ENCODE peak calls at places on chromosome 16, in ten cellular contexts. P is upper lobe of right lung, M is astrocyte, R is tibial artery, O is transverse colon, B is heart left ventricle, W is AG09309, A is dorsolateral prefrontal cortex, T is BJ, H is HCT116. F is an unnamed sample.

GRCh38 chr16:67150833-67151396 is at the start of gene B3GNT9:
- DNase-seq in T (no peak), A (peak), O (peak), M (peak), B (peak), P (peak), W (no peak), R (peak), H (no peak), F (no peak)

GRCh38 chr16:797120-797420 is 3.5 kb downstream of the GNG13 start:
- DNase-seq in P (no peak), M (no peak), H (no peak), R (no peak), B (no peak), O (no peak), W (no peak), A (no peak), T (no peak), F (no peak)

GRCh38 chr16:69105501-69106361 is at the start of gene HAS3:
- DNase-seq in B (peak), R (no peak), A (no peak), T (no peak), O (peak), P (peak), W (peak), M (peak), H (peak), F (no peak)

GRCh38 chr16:18832021-18832420 is 30.7 kb upstream of the ARL6IP1 start:
- DNase-seq in T (no peak), W (no peak), O (no peak), A (no peak), R (no peak), P (no peak), B (no peak), H (no peak), M (no peak), F (no peak)

GRCh38 chr16:89924298-89924924 is 1.3 kb downstream of the TUBB3 start:
- DNase-seq in T (no peak), O (no peak), A (no peak), M (peak), R (no peak), H (no peak), B (no peak), W (no peak), P (no peak), F (no peak)

GRCh38 chr16:57289391-57290257 is 5.2 kb upstream of the PLLP start:
- DNase-seq in M (no peak), H (no peak), A (no peak), W (no peak), T (no peak), R (no peak), B (no peak), P (no peak), O (no peak), F (no peak)

GRCh38 chr16:86931410-86931941 is 353.1 kb downstream of the FOXL1 start:
- DNase-seq in A (no peak), W (peak), M (peak), P (no peak), T (peak), R (peak), H (no peak), B (peak), O (no peak), F (peak)

GRCh38 chr16:11118479-11118878 is 137.5 kb downstream of the SOCS1 start:
- DNase-seq in P (no peak), B (no peak), M (peak), A (no peak), T (no peak), O (no peak), W (no peak), R (no peak), H (no peak), F (no peak)

GRCh38 chr16:49472598-49472997 is 99.0 kb downstream of the C16orf78 start:
- DNase-seq in A (no peak), R (peak), O (peak), B (peak), M (no peak), H (no peak), T (no peak), P (peak), W (no peak), F (no peak)

GRCh38 chr16:19601083-19601976 is 45.8 kb downstream of the VPS35L start:
- DNase-seq in B (no peak), H (peak), M (no peak), T (no peak), O (peak), P (no peak), R (no peak), A (no peak), W (no peak), F (peak)

GRCh38 chr16:4327782-4328579 is 12.1 kb downstream of the GLIS2 start:
- DNase-seq in A (peak), B (peak), T (no peak), M (no peak), H (no peak), P (peak), W (no peak), R (peak), O (peak), F (peak)

GRCh38 chr16:46974352-46974751 is 878 bp upstream of the DNAJA2 start:
- DNase-seq in O (no peak), W (no peak), H (no peak), M (no peak), B (no peak), P (no peak), R (no peak), A (no peak), T (no peak), F (no peak)

GRCh38 chr16:10741844-10742243 is 1.8 kb upstream of the NUBP1 start:
- DNase-seq in M (peak), P (no peak), A (no peak), W (no peak), H (no peak), O (peak), T (no peak), R (no peak), B (peak), F (no peak)

GRCh38 chr16:11135167-11135973 is 120.6 kb downstream of the SOCS1 start:
- DNase-seq in A (no peak), W (peak), R (peak), T (peak), O (no peak), H (no peak), P (no peak), M (no peak), B (no peak), F (peak)

GRCh38 chr16:79826732-79827514 is 226.4 kb upstream of the MAF start:
- DNase-seq in M (no peak), W (no peak), H (no peak), A (no peak), T (no peak), O (no peak), B (no peak), R (no peak), P (no peak), F (no peak)

GRCh38 chr16:51524555-51525373 is 373.7 kb upstream of the SALL1 start:
- DNase-seq in T (no peak), P (no peak), A (peak), H (no peak), B (no peak), W (peak), O (no peak), M (peak), R (no peak), F (peak)

GRCh38 chr16:2782583-2783351 is 4.6 kb downstream of the PRSS33 start:
- DNase-seq in B (no peak), T (no peak), R (no peak), P (peak), W (no peak), A (no peak), H (no peak), O (peak), M (no peak), F (no peak)

GRCh38 chr16:81608515-81609209 is 164.1 kb downstream of the CMIP start:
- DNase-seq in M (peak), T (no peak), A (no peak), B (no peak), O (no peak), P (no peak), R (peak), W (no peak), H (no peak), F (no peak)

GRCh38 chr16:11597268-11597690 is 10.6 kb upstream of the LITAF start:
- DNase-seq in O (no peak), T (peak), M (no peak), R (peak), B (no peak), P (no peak), A (no peak), H (no peak), W (no peak), F (no peak)

GRCh38 chr16:22316411-22316811 is 19.2 kb downstream of the POLR3E start:
- DNase-seq in M (no peak), O (no peak), W (no peak), A (no peak), R (no peak), T (no peak), P (peak), H (no peak), B (no peak), F (no peak)

GRCh38 chr16:66703359-66704215 is 7.0 kb upstream of the CMTM4 start:
- DNase-seq in H (no peak), P (no peak), A (no peak), W (no peak), T (no peak), B (no peak), O (no peak), R (no peak), M (no peak), F (no peak)

GRCh38 chr16:57786632-57787518 is 15.4 kb downstream of the KIFC3 start:
- DNase-seq in M (no peak), W (no peak), P (peak), T (no peak), B (peak), H (no peak), O (peak), A (peak), R (no peak), F (no peak)

GRCh38 chr16:67967183-67967955 is 1.1 kb downstream of the SLC12A4 start:
- DNase-seq in W (no peak), H (no peak), A (no peak), O (no peak), B (no peak), R (no peak), P (no peak), M (no peak), T (no peak), F (no peak)

GRCh38 chr16:1543085-1543896 is 9.8 kb downstream of the TMEM204 start:
- DNase-seq in M (peak), P (peak), O (peak), H (peak), B (peak), W (peak), A (no peak), R (peak), T (peak), F (peak)

GRCh38 chr16:81600275-81600674 is 155.7 kb downstream of the CMIP start:
- DNase-seq in H (no peak), A (no peak), R (no peak), O (no peak), M (peak), W (no peak), P (no peak), B (no peak), T (no peak), F (no peak)

GRCh38 chr16:19810817-19811731 is 73.6 kb downstream of the GPRC5B start:
- DNase-seq in O (no peak), R (no peak), M (peak), P (no peak), H (no peak), A (no peak), W (no peak), T (peak), B (no peak), F (peak)

GRCh38 chr16:50067290-50067853 is 1.6 kb downstream of the HEATR3 start:
- DNase-seq in R (no peak), A (no peak), M (peak), T (no peak), P (no peak), W (peak), B (peak), H (peak), O (no peak), F (peak)

GRCh38 chr16:7334801-7335560 is 2.3 kb downstream of the RBFOX1 start:
- DNase-seq in O (no peak), P (no peak), W (no peak), T (no peak), H (no peak), B (no peak), A (no peak), M (no peak), R (no peak), F (no peak)

GRCh38 chr16:22673463-22673862 is 140.5 kb upstream of the HS3ST2 start:
- DNase-seq in H (no peak), T (no peak), W (no peak), R (no peak), M (no peak), O (no peak), P (no peak), A (no peak), B (peak), F (no peak)

GRCh38 chr16:81665588-81665987 is 113.5 kb upstream of the PLCG2 start:
- DNase-seq in W (no peak), P (no peak), O (no peak), T (no peak), H (no peak), B (no peak), R (no peak), A (no peak), M (no peak), F (no peak)

GRCh38 chr16:27547134-27547533 is 2.6 kb downstream of the GTF3C1 start:
- DNase-seq in A (no peak), T (peak), H (no peak), B (no peak), M (peak), R (no peak), P (no peak), O (no peak), W (peak), F (peak)

GRCh38 chr16:10368984-10369551 is 16.8 kb upstream of the ATF7IP2 start:
- DNase-seq in O (no peak), H (no peak), T (no peak), R (no peak), B (no peak), M (peak), P (no peak), W (no peak), A (no peak), F (no peak)

GRCh38 chr16:19384656-19385055 is 33.0 kb upstream of the TMC5 start:
- DNase-seq in O (peak), H (peak), M (no peak), A (no peak), B (no peak), T (no peak), P (peak), R (no peak), W (no peak), F (no peak)

GRCh38 chr16:68257906-68258800 is 6.2 kb upstream of the SLC7A6 start:
- DNase-seq in R (no peak), H (no peak), P (peak), W (no peak), T (no peak), B (no peak), A (no peak), M (peak), O (peak), F (no peak)

GRCh38 chr16:17346774-17347569 is 123.8 kb downstream of the XYLT1 start:
- DNase-seq in P (no peak), O (peak), M (no peak), T (no peak), H (no peak), A (no peak), R (no peak), B (no peak), W (no peak), F (no peak)

GRCh38 chr16:90019201-90019542 is at the start of gene DBNDD1:
- DNase-seq in H (no peak), M (no peak), B (no peak), T (no peak), P (no peak), O (no peak), R (no peak), W (no peak), A (no peak), F (no peak)

GRCh38 chr16:79217375-79218011 is 383.0 kb downstream of the MAF start:
- DNase-seq in M (no peak), T (no peak), A (no peak), R (no peak), B (no peak), W (no peak), H (no peak), P (no peak), O (no peak), F (no peak)

GRCh38 chr16:64047878-64048277 is 1074.0 kb downstream of the CDH11 start:
- DNase-seq in R (no peak), B (no peak), M (no peak), W (no peak), T (no peak), H (no peak), O (no peak), A (no peak), P (no peak), F (no peak)

GRCh38 chr16:64047207-64047606 is 1074.7 kb downstream of the CDH11 start:
- DNase-seq in M (no peak), P (no peak), W (no peak), O (no peak), B (no peak), A (no peak), R (no peak), T (no peak), H (no peak), F (no peak)

DNA sequence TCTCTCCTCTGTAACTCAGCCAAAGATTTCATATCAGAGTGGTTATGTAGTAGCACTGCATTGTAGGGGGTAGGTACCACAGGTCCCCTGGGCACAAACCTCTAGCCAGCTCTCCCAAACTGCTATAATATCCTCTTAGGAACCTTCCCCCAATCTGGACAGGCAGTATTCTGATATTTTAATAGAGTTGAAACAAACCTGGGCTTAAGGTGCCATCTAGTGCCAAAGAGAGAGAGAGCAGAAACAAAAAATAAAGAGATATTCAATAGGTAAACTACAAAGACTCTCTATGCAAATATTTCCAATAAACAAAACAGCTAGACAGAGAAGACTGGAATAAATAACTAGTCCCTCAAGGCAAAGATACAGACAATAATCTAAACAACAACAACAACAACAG is 1070.0 kb downstream of the CDH11 start:
- DNase-seq in M (no peak), H (no peak), T (no peak), P (no peak), W (no peak), A (no peak), R (no peak), B (no peak), O (no peak), F (no peak)
- TF ChIP-seq CTCF in M (peak), H (no peak), T (peak), P (peak), W (peak), A (no peak), R (no peak), B (no peak), O (no peak), F (peak)

GRCh38 chr16:88442811-88443576 is 10.1 kb upstream of the ZFPM1 start:
- DNase-seq in A (peak), M (peak), P (peak), W (no peak), R (no peak), T (no peak), O (peak), B (peak), H (peak), F (peak)

GRCh38 chr16:88446736-88447135 is 6.3 kb upstream of the ZFPM1 start:
- DNase-seq in T (no peak), O (no peak), A (no peak), M (no peak), P (no peak), W (no peak), R (no peak), H (no peak), B (no peak), F (no peak)

GRCh38 chr16:88446061-88446460 is 7.0 kb upstream of the ZFPM1 start:
- DNase-seq in B (no peak), R (no peak), P (no peak), T (no peak), O (no peak), A (no peak), H (no peak), M (no peak), W (no peak), F (no peak)

GRCh38 chr16:88445583-88445960 is 7.5 kb upstream of the ZFPM1 start:
- DNase-seq in B (no peak), R (no peak), O (no peak), W (no peak), H (no peak), P (no peak), T (no peak), A (no peak), M (no peak), F (no peak)

GRCh38 chr16:88444826-88445582 is 8.1 kb upstream of the ZFPM1 start:
- DNase-seq in R (no peak), A (no peak), B (no peak), M (no peak), H (no peak), O (no peak), W (no peak), P (no peak), T (no peak), F (no peak)
- TF ChIP-seq CTCF in R (no peak), A (no peak), B (no peak), M (no peak), H (no peak), O (no peak), W (no peak), P (no peak), T (no peak), F (no peak)

DNA sequence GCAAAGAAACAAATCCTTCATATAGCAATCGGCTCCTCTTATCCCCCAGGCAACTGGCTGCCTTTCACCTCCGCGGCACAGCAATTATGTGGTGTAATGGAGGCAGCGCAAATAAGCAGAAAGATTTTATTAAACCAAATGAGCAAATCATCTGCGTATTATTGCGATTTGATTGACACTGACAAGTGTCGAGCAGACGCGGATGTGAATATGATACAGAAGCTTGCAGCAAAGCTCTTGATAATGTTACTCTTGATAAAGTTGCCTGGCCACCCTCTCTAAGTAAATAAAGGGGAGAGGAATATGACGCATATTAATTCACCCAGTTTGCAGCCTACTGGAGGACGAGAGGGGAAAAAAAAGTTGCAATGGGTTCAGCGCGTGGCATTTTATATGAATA is 26.5 kb upstream of the AKTIP start:
- DNase-seq in P (no peak), A (no peak), W (no peak), O (no peak), H (no peak), T (no peak), R (no peak), M (no peak), B (no peak), F (no peak)
- TF ChIP-seq CTCF in P (no peak), A (no peak), W (no peak), O (no peak), H (no peak), T (no peak), R (no peak), M (no peak), B (no peak), F (no peak)

DNA sequence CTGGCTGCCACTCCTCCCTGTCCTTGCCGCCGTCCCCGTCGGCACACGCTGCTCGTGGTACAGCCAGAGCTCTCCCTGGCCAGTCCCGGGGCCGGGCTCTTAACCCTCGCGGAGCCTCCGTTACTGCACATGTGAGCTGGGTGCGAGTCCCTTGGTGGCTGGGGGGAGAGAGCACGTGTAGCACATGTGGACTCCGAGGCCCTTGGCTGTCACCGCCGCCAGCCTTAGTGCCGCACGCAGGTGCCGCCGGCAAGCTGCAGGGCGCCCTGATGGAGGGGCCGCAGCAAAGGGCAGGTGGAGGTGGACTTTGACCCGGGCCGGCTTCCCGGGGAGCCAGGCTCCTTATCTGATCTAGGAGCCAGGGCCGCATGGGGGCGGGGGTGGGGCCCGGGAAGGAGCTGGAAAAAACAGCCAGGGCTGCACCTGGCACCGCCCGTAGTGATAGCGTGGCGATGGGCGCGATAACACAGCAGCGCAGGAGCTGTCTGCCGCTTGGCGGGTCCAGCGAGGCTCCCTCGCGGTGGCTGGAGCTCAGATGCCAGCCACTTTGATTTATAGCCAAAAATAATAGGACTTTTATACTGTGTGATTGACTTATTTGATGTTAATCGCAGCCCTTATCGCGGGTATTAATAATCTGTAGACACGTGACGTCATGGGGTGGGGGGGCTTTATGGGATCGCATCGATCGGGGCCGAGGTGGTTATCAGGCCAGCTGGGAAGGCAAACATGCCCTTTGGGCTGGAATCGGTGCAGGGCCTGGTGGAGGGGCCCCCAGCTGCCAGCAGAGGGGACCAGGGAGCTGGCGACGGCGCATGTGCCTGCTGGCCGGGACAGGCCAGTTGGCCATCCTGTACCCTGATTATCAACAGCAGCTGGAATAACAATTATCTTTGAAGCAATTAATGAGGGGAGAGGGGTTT is 35.1 kb downstream of the ZFPM1 start:
- DNase-seq in W (no peak), P (no peak), B (no peak), T (no peak), M (no peak), H (no peak), A (no peak), R (no peak), O (peak), F (no peak)
- TF ChIP-seq CTCF in W (no peak), P (no peak), B (no peak), T (no peak), M (no peak), H (no peak), A (no peak), R (no peak), O (no peak), F (no peak)

GRCh38 chr16:13331918-13332317 is 430.5 kb downstream of the SHISA9 start:
- DNase-seq in T (no peak), P (no peak), R (no peak), O (no peak), B (no peak), W (no peak), H (no peak), A (no peak), M (no peak), F (no peak)
- TF ChIP-seq CTCF in T (no peak), P (no peak), R (no peak), O (no peak), B (no peak), W (no peak), H (peak), A (no peak), M (no peak), F (no peak)